ENCODE peak calls at places on chromosomes 1 and 21, in nine cellular contexts. R, P, O, I, J, D, B, F and V are unnamed samples.

GRCh38 chr1:29382851-29383588 is 146.7 kb downstream of the PTPRU start:
- DNase-seq in R (no peak), P (no peak), O (no peak), I (no peak), J (no peak), D (no peak), B (no peak), F (no peak), V (no peak)

GRCh38 chr1:165843304-165843703 is 15.9 kb downstream of the UCK2 start:
- DNase-seq in R (no peak), P (no peak), O (no peak), I (no peak), J (no peak), D (no peak), B (no peak), F (no peak), V (peak)

GRCh38 chr1:84301759-84302380 is 362 bp downstream of the SAMD13 start:
- DNase-seq in R (no peak), P (no peak), O (no peak), I (no peak), J (no peak), D (no peak), B (no peak), F (no peak), V (no peak)

GRCh38 chr1:245197121-245197520 is 42.3 kb downstream of the KIF26B start:
- DNase-seq in R (no peak), P (no peak), O (no peak), I (no peak), J (no peak), D (no peak), B (no peak), F (no peak), V (no peak)

GRCh38 chr1:40984066-40984465 is 4.6 kb downstream of the CTPS1 start:
- DNase-seq in R (no peak), P (peak), O (no peak), I (no peak), J (no peak), D (no peak), B (peak), F (no peak), V (peak)

GRCh38 chr21:36803801-36804452 is 105.0 kb downstream of the SIM2 start:
- DNase-seq in R (no peak), P (no peak), O (no peak), I (no peak), J (no peak), D (no peak), B (no peak), F (no peak), V (no peak)

GRCh38 chr1:210332233-210332632 is 3.5 kb downstream of the HHAT start:
- DNase-seq in R (no peak), P (no peak), O (no peak), I (no peak), J (no peak), D (no peak), B (no peak), F (no peak), V (no peak)

GRCh38 chr21:35239811-35240219 is 190.7 kb upstream of the RUNX1 start:
- DNase-seq in R (no peak), P (no peak), O (no peak), I (peak), J (no peak), D (no peak), B (no peak), F (no peak), V (no peak)

GRCh38 chr1:22702671-22703070 is 8.0 kb upstream of the EPHB2 start:
- DNase-seq in R (no peak), P (no peak), O (no peak), I (no peak), J (no peak), D (no peak), B (peak), F (no peak), V (no peak)

GRCh38 chr1:54323324-54323739 is 82.9 kb downstream of the SSBP3 start:
- DNase-seq in R (no peak), P (no peak), O (no peak), I (no peak), J (no peak), D (no peak), B (no peak), F (peak), V (no peak)
- TF ChIP-seq CTCF in R (no peak), P (no peak), O (peak), I (no peak), J (no peak), D (no peak), B (peak), F (peak), V (no peak)

DNA sequence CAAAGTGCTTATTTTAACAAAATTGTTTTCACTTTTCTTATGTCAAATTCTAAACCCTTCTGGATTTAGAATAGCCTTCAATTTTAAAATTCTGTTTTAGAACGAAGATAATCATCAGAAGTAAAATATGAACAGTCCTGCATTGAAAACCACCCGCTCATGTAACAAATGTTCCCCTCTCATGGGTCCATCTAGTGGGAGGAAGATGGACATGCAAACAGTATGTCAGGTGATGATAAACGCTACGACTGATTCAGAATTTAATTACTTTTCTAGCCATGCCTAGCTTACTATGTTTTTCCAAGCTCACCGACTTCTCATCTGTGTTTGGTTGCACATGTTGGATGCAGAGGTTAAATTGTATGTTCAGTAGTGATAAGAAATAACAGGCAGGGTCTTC is 23.5 kb downstream of the SOD1 start:
- DNase-seq in R (no peak), P (no peak), O (no peak), I (no peak), J (no peak), D (no peak), B (no peak), F (no peak), V (no peak)
- TF ChIP-seq CTCF in R (no peak), P (peak), O (peak), I (no peak), J (no peak), D (no peak), B (peak), F (peak), V (peak)

GRCh38 chr1:153352523-153352922 is 3.9 kb upstream of the PGLYRP4 start:
- DNase-seq in R (peak), P (peak), O (peak), I (peak), J (no peak), D (peak), B (peak), F (peak), V (peak)

GRCh38 chr1:153354515-153355193 is 3.0 kb upstream of the S100A9 start:
- DNase-seq in R (no peak), P (no peak), O (no peak), I (no peak), J (no peak), D (no peak), B (no peak), F (no peak), V (no peak)

GRCh38 chr1:153355445-153356071 is 2.1 kb upstream of the S100A9 start:
- DNase-seq in R (peak), P (peak), O (no peak), I (peak), J (no peak), D (no peak), B (peak), F (peak), V (peak)

GRCh38 chr1:153356392-153357075 is 1.1 kb upstream of the S100A9 start:
- DNase-seq in R (no peak), P (no peak), O (no peak), I (no peak), J (no peak), D (no peak), B (no peak), F (no peak), V (no peak)

DNA sequence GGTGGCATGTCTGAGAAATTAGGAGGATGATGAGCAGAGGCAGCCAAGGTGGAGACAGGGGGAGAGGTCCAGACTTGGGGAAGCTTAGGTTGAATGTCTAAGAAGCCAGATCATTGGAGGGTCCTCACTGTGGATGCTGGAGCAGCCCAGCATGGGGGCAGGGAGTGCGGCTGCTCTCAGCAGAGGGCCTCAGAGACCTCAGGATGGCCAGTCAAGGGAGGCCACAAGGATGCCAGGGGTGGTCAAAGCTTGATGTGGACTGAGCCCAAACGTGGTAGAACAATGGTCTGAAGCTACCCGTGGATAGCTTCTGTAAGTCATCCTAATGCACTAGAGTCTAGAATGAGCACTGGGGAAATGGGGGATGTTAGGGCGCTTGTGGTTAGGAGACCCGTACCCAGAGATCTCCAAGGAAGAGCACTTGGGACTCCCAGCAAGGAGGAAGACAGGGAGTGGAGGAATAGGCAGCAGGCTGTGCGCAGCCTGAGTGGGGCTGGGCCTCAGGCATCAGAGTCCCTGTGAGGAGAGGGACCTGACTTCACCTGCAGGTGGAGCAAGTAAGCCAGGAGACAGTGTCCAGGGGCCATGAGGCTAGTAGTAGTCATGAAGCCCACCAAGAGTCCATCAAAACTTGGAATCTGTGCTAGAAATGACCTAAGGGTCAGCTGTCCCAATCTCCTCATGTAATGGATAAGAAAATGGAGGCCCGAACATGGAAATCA is 4.3 kb upstream of the S100A9 start:
- DNase-seq in R (no peak), P (no peak), O (no peak), I (no peak), J (no peak), D (no peak), B (peak), F (peak), V (peak)
- TF ChIP-seq CTCF in R (no peak), P (peak), O (peak), I (no peak), J (no peak), D (no peak), B (peak), F (peak), V (peak)

GRCh38 chr1:31335007-31335406 is 37.9 kb downstream of the FABP3 start:
- DNase-seq in R (no peak), P (peak), O (peak), I (no peak), J (no peak), D (no peak), B (peak), F (peak), V (peak)
- TF ChIP-seq CTCF in R (peak), P (peak), O (peak), I (peak), J (peak), D (peak), B (peak), F (peak), V (peak)

GRCh38 chr1:228062812-228063211 is 19.7 kb upstream of the ARF1 start:
- DNase-seq in R (no peak), P (no peak), O (no peak), I (no peak), J (peak), D (no peak), B (no peak), F (no peak), V (no peak)
- TF ChIP-seq CTCF in R (no peak), P (no peak), O (no peak), I (no peak), J (no peak), D (no peak), B (no peak), F (no peak), V (no peak)

DNA sequence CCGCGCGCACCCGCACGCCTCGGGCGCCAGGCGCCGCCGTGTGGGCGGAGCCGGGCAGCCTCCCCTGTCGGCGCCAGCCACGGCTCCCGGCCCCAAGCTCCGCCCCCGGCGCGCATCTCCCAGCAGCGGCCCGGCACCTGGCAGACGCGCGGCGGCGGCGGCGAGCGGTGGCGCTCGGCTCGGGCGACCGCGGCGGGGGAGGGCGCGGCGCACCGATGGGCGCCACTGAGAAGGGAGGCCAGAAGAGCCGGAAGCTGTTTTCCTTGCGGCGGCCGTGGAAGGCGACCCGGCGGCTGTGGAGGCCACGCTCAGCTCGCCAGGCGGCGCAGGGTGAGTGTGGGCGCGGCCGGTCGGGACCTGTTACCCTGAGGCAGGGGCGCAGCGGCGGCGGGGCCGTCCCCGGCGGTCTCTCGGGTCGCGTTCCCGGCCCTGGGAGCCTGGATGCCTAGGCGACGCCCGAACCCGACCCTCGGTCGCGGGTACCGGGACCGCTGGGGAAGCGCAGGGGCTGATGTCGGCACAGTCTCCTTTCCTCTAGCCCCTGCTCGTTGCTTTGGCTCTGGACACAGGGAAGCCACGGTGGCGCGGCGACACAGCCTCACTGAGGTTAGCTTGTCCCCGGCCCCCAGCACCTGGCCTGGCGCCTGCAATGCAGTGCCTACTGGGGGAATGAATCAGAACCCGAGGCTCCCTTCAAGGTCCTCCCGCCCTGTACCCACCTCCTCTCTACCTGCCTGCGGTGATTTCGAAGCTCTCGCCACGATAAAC is 54.8 kb upstream of the DNAJC6 start:
- DNase-seq in R (peak), P (peak), O (no peak), I (peak), J (peak), D (peak), B (peak), F (peak), V (peak)
- TF ChIP-seq CTCF in R (no peak), P (peak), O (peak), I (no peak), J (peak), D (no peak), B (peak), F (no peak), V (peak)

GRCh38 chr21:21373969-21374368 is 375.8 kb downstream of the NCAM2 start:
- DNase-seq in R (no peak), P (peak), O (no peak), I (no peak), J (no peak), D (no peak), B (peak), F (no peak), V (no peak)
- TF ChIP-seq CTCF in R (no peak), P (peak), O (peak), I (no peak), J (no peak), D (no peak), B (peak), F (peak), V (peak)

DNA sequence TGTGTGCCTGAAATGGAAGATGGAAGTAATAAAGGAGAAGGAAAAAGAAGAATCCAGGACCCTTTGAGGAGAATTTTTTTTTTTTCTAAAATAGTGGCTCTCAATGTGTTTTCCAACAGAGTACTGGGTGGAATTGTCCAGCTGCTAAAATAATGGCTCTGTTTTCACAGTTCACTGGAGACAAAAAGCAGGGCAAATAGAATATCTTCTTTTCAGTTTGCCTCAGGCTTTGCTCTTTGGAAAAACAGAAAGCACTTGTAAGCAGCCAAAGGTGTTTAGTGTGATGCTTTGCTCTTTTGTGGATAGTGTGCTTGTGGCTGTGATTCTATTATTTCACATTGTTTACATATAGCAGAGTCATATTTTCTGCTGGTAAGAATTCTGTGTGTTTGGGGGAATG is 77.4 kb upstream of the MROH9 start:
- DNase-seq in R (no peak), P (no peak), O (no peak), I (no peak), J (no peak), D (no peak), B (no peak), F (no peak), V (no peak)
- TF ChIP-seq CTCF in R (no peak), P (no peak), O (no peak), I (no peak), J (no peak), D (no peak), B (no peak), F (no peak), V (no peak)

DNA sequence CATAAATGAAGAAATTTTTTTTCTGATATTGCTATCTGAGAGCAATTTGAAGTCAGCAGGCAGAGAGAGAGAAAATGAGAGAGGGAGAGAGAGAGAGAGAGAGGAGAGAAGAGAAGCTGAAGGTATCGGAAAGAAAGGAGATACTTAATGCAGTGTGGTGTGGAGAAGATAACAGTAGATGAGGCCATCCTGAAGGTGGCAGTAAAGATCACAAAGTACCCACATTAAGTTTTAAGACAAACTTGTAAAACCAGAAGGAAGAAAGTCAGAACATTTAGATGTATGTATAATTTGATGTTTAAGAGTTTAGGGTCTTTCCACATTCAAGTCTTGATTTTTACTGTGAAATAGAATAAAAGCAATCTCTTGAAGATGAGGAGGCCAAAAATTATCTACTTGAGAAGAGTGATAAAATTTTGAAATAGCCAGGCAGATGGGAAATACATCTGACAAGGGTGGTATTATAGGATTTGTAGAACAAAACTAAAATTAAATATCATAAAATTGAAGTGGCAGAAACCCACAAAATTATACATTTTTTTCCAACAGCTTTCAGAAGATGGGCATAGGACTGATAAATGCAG is 1753.4 kb downstream of the MRPL39 start:
- DNase-seq in R (no peak), P (no peak), O (peak), I (no peak), J (no peak), D (no peak), B (peak), F (peak), V (no peak)
- TF ChIP-seq CTCF in R (no peak), P (no peak), O (peak), I (peak), J (peak), D (peak), B (peak), F (peak), V (peak)

GRCh38 chr1:220983877-220984635 is 104.8 kb downstream of the HLX start:
- DNase-seq in R (no peak), P (no peak), O (no peak), I (no peak), J (no peak), D (no peak), B (no peak), F (no peak), V (no peak)
- TF ChIP-seq CTCF in R (no peak), P (no peak), O (no peak), I (no peak), J (no peak), D (no peak), B (peak), F (no peak), V (peak)